ENCODE peak calls at places on chromosome 16, in seven cellular contexts. T, R, O, L, D, S and G are unnamed samples.

GRCh38 chr16:19884611-19885455 is at the start of gene GPRC5B:
- DNase-seq in T (peak), O (peak), D (peak), R (peak), L (no peak), S (peak), G (peak)

GRCh38 chr16:88326611-88327485 is 55.9 kb upstream of the ZNF469 start:
- DNase-seq in T (no peak), S (no peak), D (no peak), O (no peak), L (no peak), R (no peak), G (no peak)

GRCh38 chr16:65312071-65312470 is 190.2 kb upstream of the CDH11 start:
- DNase-seq in T (no peak), L (no peak), R (no peak), D (no peak), O (peak), S (no peak), G (peak)

GRCh38 chr16:19559242-19559910 is 3.9 kb downstream of the VPS35L start:
- DNase-seq in D (peak), S (peak), O (peak), L (peak), R (no peak), T (no peak), G (peak)

GRCh38 chr16:14419817-14420216 is 210.2 kb downstream of the PARN start:
- DNase-seq in D (no peak), S (no peak), O (no peak), R (no peak), L (no peak), T (no peak), G (no peak)

GRCh38 chr16:54750249-54750648 is 180.4 kb upstream of the IRX5 start:
- DNase-seq in D (no peak), S (no peak), R (no peak), T (no peak), L (no peak), O (no peak), G (no peak)

GRCh38 chr16:74603848-74604247 is 3.1 kb downstream of the GLG1 start:
- DNase-seq in S (peak), L (no peak), T (no peak), R (no peak), D (no peak), O (peak), G (peak)

GRCh38 chr16:82024883-82025282 is 10.2 kb upstream of the HSD17B2 start:
- DNase-seq in R (no peak), O (no peak), D (no peak), L (no peak), S (no peak), T (no peak), G (no peak)

GRCh38 chr16:30561212-30561816 is 3.1 kb upstream of the ZNF764 start:
- DNase-seq in L (no peak), S (peak), D (no peak), T (peak), R (no peak), O (no peak), G (no peak)

GRCh38 chr16:68492501-68493411 is 44.4 kb upstream of the SMPD3 start:
- DNase-seq in T (no peak), S (no peak), O (no peak), D (no peak), L (no peak), R (no peak), G (no peak)

GRCh38 chr16:55001931-55002330 is 71.3 kb downstream of the IRX5 start:
- DNase-seq in O (no peak), S (peak), T (no peak), L (no peak), R (no peak), D (no peak), G (no peak)

GRCh38 chr16:3770530-3770929 is 53.2 kb upstream of the TRAP1 start:
- DNase-seq in O (no peak), L (no peak), D (no peak), S (no peak), T (no peak), R (no peak), G (peak)

GRCh38 chr16:979859-980594 is 1.5 kb upstream of the SOX8 start:
- DNase-seq in T (no peak), L (no peak), D (no peak), O (no peak), R (no peak), S (no peak), G (no peak)

GRCh38 chr16:79286646-79287423 is 313.7 kb downstream of the MAF start:
- DNase-seq in O (no peak), D (no peak), T (peak), L (no peak), S (peak), R (no peak), G (no peak)

GRCh38 chr16:87784812-87785211 is 19.0 kb upstream of the KLHDC4 start:
- DNase-seq in S (peak), L (no peak), T (no peak), O (no peak), D (no peak), R (peak), G (no peak)

GRCh38 chr16:12546918-12547607 is 256.6 kb downstream of the CPPED1 start:
- DNase-seq in D (no peak), S (peak), L (no peak), R (no peak), O (peak), T (no peak), G (no peak)

GRCh38 chr16:53457670-53458069 is 23.4 kb downstream of the RBL2 start:
- DNase-seq in O (peak), R (no peak), D (no peak), S (peak), L (no peak), T (no peak), G (no peak)

GRCh38 chr16:31246296-31246695 is 13.5 kb upstream of the ITGAM start:
- DNase-seq in L (no peak), R (no peak), S (no peak), O (no peak), T (no peak), D (no peak), G (no peak)

GRCh38 chr16:1123525-1124230 is 27.6 kb upstream of the C1QTNF8 start:
- DNase-seq in R (no peak), S (no peak), T (no peak), D (no peak), O (no peak), L (no peak), G (no peak)

GRCh38 chr16:637081-638018 is 1.2 kb upstream of the METTL26 start:
- DNase-seq in O (peak), L (peak), D (peak), R (peak), T (peak), S (peak), G (peak)

GRCh38 chr16:14187517-14188338 is 116.6 kb downstream of the MRTFB start:
- DNase-seq in L (no peak), S (no peak), O (no peak), R (no peak), T (no peak), D (no peak), G (no peak)

GRCh38 chr16:13940397-13940933 is 20.5 kb downstream of the ERCC4 start:
- DNase-seq in T (no peak), R (no peak), D (no peak), L (no peak), O (no peak), S (peak), G (no peak)

GRCh38 chr16:66274335-66275110 is 92.0 kb upstream of the CDH5 start:
- DNase-seq in O (peak), L (peak), R (no peak), S (peak), T (no peak), D (no peak), G (peak)